ENCODE peak calls at places on chromosomes 13 and 19, in seven cellular contexts. G is uterus, U is upper lobe of right lung, L is testis, D is psoas muscle, I is ovary, F is GM23248. Z is an unnamed sample.

GRCh38 chr19:12800873-12801465 is 631 bp downstream of the PRDX2 start:
- DNase-seq in G (no peak), U (no peak), L (peak; percentile 25), D (peak; percentile 48), I (no peak), F (peak; percentile 47), Z (peak; percentile 25)

GRCh38 chr19:1066251-1066747 is 668 bp upstream of the ARHGAP45 start:
- DNase-seq in G (no peak), U (no peak), L (no peak), D (no peak), I (no peak), F (no peak), Z (no peak)

GRCh38 chr13:112722433-112723250 is 32.8 kb downstream of the ATP11A start:
- DNase-seq in G (peak; percentile 79), U (peak; percentile 81), L (peak; percentile 83), D (no peak), I (peak; percentile 71), F (peak; percentile 65), Z (peak; percentile 68)

GRCh38 chr13:50200988-50201387 is 185.7 kb downstream of the KCNRG start:
- DNase-seq in G (no peak), U (no peak), L (no peak), D (no peak), I (no peak), F (no peak), Z (no peak)

GRCh38 chr13:20721454-20722357 is 18.2 kb downstream of the IL17D start:
- DNase-seq in G (peak; percentile 61), U (peak; percentile 73), L (peak; percentile 67), D (peak; percentile 60), I (peak; percentile 46), F (peak; percentile 68), Z (no peak)

GRCh38 chr19:45499196-45500180 is 1.2 kb downstream of the PPM1N start:
- DNase-seq in G (no peak), U (peak; percentile 72), L (peak; percentile 58), D (peak; percentile 62), I (no peak), F (peak; percentile 57), Z (peak; percentile 28)

GRCh38 chr13:114106991-114107685 is 25.3 kb downstream of the RASA3 start:
- DNase-seq in G (peak; percentile 13), U (peak; percentile 51), L (no peak), D (peak; percentile 20), I (no peak), F (no peak), Z (no peak)

GRCh38 chr19:9865732-9866627 is 30.9 kb downstream of the PIN1 start:
- DNase-seq in G (no peak), U (no peak), L (peak; percentile 32), D (no peak), I (no peak), F (no peak), Z (no peak)

GRCh38 chr19:35436477-35437141 is 11.4 kb upstream of the FFAR2 start:
- DNase-seq in G (no peak), U (no peak), L (peak; percentile 30), D (no peak), I (peak; percentile 39), F (peak; percentile 39), Z (no peak)

GRCh38 chr19:3366104-3366760 is at the start of gene NFIC:
- DNase-seq in G (peak; percentile 92), U (peak; percentile 90), L (peak; percentile 81), D (peak; percentile 84), I (peak; percentile 91), F (peak; percentile 92), Z (peak; percentile 90)

GRCh38 chr19:44452367-44452766 is 4.1 kb upstream of the ZNF229 start:
- DNase-seq in G (no peak), U (no peak), L (no peak), D (no peak), I (no peak), F (no peak), Z (no peak)
- H3K9me3 ChIP-seq in G (no peaks in the 10 kb centered on the region), U (peaks cover 7% of the 10 kb centered on the region), L (no peaks in the 10 kb centered on the region), D (peaks cover 25% of the 10 kb centered on the region), I (peaks cover 20% of the 10 kb centered on the region), F (no peaks in the 10 kb centered on the region), Z (peaks cover 24% of the 10 kb centered on the region)

GRCh38 chr19:7177926-7178325 is 108.4 kb downstream of the ZNF557 start:
- DNase-seq in G (peak; percentile 73), U (no peak), L (no peak), D (no peak), I (no peak), F (peak; percentile 64), Z (peak; percentile 17)

GRCh38 chr19:7176792-7177191 is 107.3 kb downstream of the ZNF557 start:
- DNase-seq in G (no peak), U (no peak), L (no peak), D (no peak), I (no peak), F (no peak), Z (no peak)

GRCh38 chr19:7187605-7188339 is 106.4 kb downstream of the INSR start:
- DNase-seq in G (no peak), U (no peak), L (no peak), D (no peak), I (no peak), F (no peak), Z (no peak)

GRCh38 chr19:7179917-7180306 is 110.4 kb downstream of the ZNF557 start:
- DNase-seq in G (no peak), U (no peak), L (no peak), D (no peak), I (no peak), F (no peak), Z (no peak)

DNA sequence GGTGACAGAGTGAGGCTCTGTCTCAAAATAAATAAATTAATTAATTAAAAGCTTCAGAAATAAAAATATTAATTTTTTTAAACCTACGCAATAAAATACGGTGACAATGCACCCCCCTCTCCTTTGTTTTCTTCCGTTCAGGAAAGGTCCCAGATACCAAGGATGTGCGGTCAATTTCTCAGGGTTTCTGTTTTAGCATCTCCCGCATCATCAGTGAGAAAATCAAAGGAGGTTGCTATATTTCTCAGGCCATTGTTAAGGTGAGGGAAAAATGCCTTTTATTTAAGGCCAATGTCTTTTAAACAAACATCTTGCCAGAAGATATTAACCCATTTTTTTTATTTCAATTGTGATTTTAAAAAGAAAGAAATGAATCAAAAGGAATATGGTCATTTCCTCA is 111.7 kb downstream of the INSR start:
- DNase-seq in G (no peak), U (no peak), L (no peak), D (no peak), I (no peak), F (no peak), Z (no peak)
- H3K4me3 ChIP-seq in G (peak overlapping the region; percentile 2), U (no peak overlapping the region), L (no peak overlapping the region), D (no peak overlapping the region), I (no peak overlapping the region), F (peak overlapping the region; percentile 51), Z (no peak overlapping the region)

GRCh38 chr19:19721896-19722295 is 11.0 kb downstream of the ZNF14 start:
- DNase-seq in G (no peak), U (no peak), L (no peak), D (no peak), I (no peak), F (no peak), Z (no peak)

GRCh38 chr19:19719798-19720197 is 13.1 kb downstream of the ZNF14 start:
- DNase-seq in G (no peak), U (no peak), L (no peak), D (no peak), I (no peak), F (no peak), Z (no peak)
- H3K9me3 ChIP-seq in G (peaks cover 3% of the 10 kb centered on the region), U (peaks cover 80% of the 10 kb centered on the region), L (no peaks in the 10 kb centered on the region), D (peaks cover 79% of the 10 kb centered on the region), I (peaks cover 40% of the 10 kb centered on the region), F (peaks cover 16% of the 10 kb centered on the region), Z (peaks cover 80% of the 10 kb centered on the region)

GRCh38 chr13:29594710-29595379 is 643 bp downstream of the SLC7A1 start:
- DNase-seq in G (peak; percentile 74), U (peak; percentile 90), L (peak; percentile 48), D (peak; percentile 80), I (peak; percentile 62), F (peak; percentile 90), Z (peak; percentile 74)

GRCh38 chr13:29593605-29594297 is 1.7 kb downstream of the SLC7A1 start:
- DNase-seq in G (no peak), U (no peak), L (no peak), D (no peak), I (no peak), F (no peak), Z (no peak)

GRCh38 chr13:29596064-29596418 is 553 bp upstream of the SLC7A1 start:
- DNase-seq in G (no peak), U (no peak), L (no peak), D (no peak), I (no peak), F (no peak), Z (no peak)

GRCh38 chr13:29595380-29596063 is at the start of gene SLC7A1:
- DNase-seq in G (peak; percentile 67), U (peak; percentile 92), L (peak; percentile 79), D (peak; percentile 80), I (peak; percentile 54), F (peak; percentile 96), Z (peak; percentile 90)

DNA sequence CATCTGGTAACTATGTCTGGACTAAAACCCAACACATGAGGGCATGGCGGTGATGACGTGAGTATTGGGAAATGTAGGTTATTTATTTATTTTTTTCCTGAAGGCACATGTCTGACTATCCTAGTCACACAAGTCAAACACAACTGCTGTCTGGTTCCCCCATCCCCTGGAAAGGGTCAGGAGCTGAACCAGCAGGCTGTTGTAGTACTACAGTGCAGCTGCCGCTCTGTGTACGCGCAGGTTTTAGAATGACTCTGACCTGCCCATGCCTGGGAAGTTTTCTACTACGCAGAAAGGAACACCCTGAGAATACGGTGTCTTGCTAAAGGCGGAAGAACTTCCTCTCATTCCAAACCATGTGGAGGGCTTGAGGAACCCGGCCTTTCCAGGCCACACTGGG is 1.2 kb downstream of the SLC7A1 start:
- DNase-seq in G (peak; percentile 52), U (no peak), L (peak; percentile 49), D (no peak), I (peak; percentile 28), F (peak; percentile 88), Z (peak; percentile 63)
- H3K4me3 ChIP-seq in G (peak overlapping the region; percentile 98), U (peak overlapping the region; percentile 75), L (peak overlapping the region; percentile 78), D (peak overlapping the region; percentile 79), I (peak overlapping the region; percentile 71), F (peak overlapping the region; percentile 94), Z (peak overlapping the region; percentile 92)

GRCh38 chr19:58107778-58108545 is 9.9 kb upstream of the ZSCAN18 start:
- DNase-seq in G (no peak), U (no peak), L (no peak), D (no peak), I (no peak), F (no peak), Z (no peak)
- H3K9me3 ChIP-seq in G (no peaks in the 10 kb centered on the region), U (peaks cover 63% of the 10 kb centered on the region), L (no peaks in the 10 kb centered on the region), D (peaks cover 71% of the 10 kb centered on the region), I (peaks cover 45% of the 10 kb centered on the region), F (peaks cover 8% of the 10 kb centered on the region), Z (peaks cover 34% of the 10 kb centered on the region)

Z was measured in MG63.